ENCODE peak calls at places on chromosomes 7 and 10, in eight cellular contexts. Z, J, G, E, X, S, W and C are unnamed samples.

GRCh38 chr7:93883078-93883916 is 7.3 kb downstream of the TFPI2 start:
- DNase-seq in J (peak; percentile 59), Z (no peak), S (no peak), E (no peak), G (no peak), W (no peak), X (peak; percentile 62), C (no peak)

GRCh38 chr7:27164381-27165088 is 802 bp downstream of the HOXA9 start:
- DNase-seq in G (no peak), E (no peak), X (no peak), Z (peak; percentile 68), S (peak; percentile 82), J (no peak), W (peak; percentile 72), C (no peak)

GRCh38 chr10:3107426-3107961 is 40.1 kb downstream of the PFKP start:
- DNase-seq in W (no peak), X (peak; percentile 90), Z (no peak), G (no peak), S (peak; percentile 95), J (peak; percentile 95), E (no peak), C (no peak)

GRCh38 chr10:78838141-78838540 is 230.6 kb upstream of the ZMIZ1 start:
- DNase-seq in X (no peak), W (no peak), J (no peak), E (no peak), Z (no peak), S (no peak), G (no peak), C (no peak)

GRCh38 chr10:103273026-103273425 is 3.9 kb upstream of the INA start:
- DNase-seq in W (no peak), S (peak; percentile 58), E (no peak), G (no peak), Z (peak; percentile 15), X (peak; percentile 83), J (peak; percentile 94), C (no peak)

GRCh38 chr7:105779856-105780815 is 96.3 kb downstream of the ATXN7L1 start:
- DNase-seq in G (no peak), Z (no peak), S (no peak), E (no peak), X (no peak), J (no peak), W (no peak), C (no peak)

GRCh38 chr7:1742555-1743303 is 72.7 kb downstream of the ELFN1 start:
- DNase-seq in Z (peak; percentile 54), S (no peak), E (peak; percentile 13), W (no peak), G (no peak), J (peak; percentile 43), X (peak; percentile 45), C (no peak)

GRCh38 chr10:23110722-23111660 is 15.6 kb downstream of the MSRB2 start:
- DNase-seq in Z (peak; percentile 54), J (no peak), W (no peak), S (no peak), E (no peak), G (no peak), X (no peak), C (no peak)

GRCh38 chr10:23702977-23703414 is 264.1 kb downstream of the OTUD1 start:
- DNase-seq in J (peak; percentile 61), G (no peak), X (peak; percentile 77), Z (peak; percentile 57), E (peak; percentile 9), W (peak; percentile 96), S (no peak), C (peak; percentile 33)

GRCh38 chr7:129741743-129742213 is 130.3 kb downstream of the NRF1 start:
- DNase-seq in S (no peak), W (peak; percentile 47), E (no peak), G (no peak), J (no peak), X (no peak), Z (peak; percentile 33), C (peak; percentile 32)

GRCh38 chr7:156222611-156223010 is 410.3 kb upstream of the SHH start:
- DNase-seq in J (no peak), X (no peak), G (no peak), W (no peak), S (no peak), Z (no peak), E (no peak), C (no peak)

GRCh38 chr10:112793197-112793921 is 156.7 kb upstream of the TCF7L2 start:
- DNase-seq in W (no peak), S (no peak), E (no peak), X (peak; percentile 26), Z (no peak), G (no peak), J (peak; percentile 48), C (no peak)

GRCh38 chr10:132421377-132422168 is 24.6 kb downstream of the PWWP2B start:
- DNase-seq in X (peak; percentile 50), J (peak; percentile 58), W (no peak), S (peak; percentile 88), Z (peak; percentile 62), G (no peak), E (peak; percentile 61), C (peak; percentile 68)

GRCh38 chr7:1897076-1897860 is 227.2 kb downstream of the ELFN1 start:
- DNase-seq in E (no peak), S (peak; percentile 42), W (no peak), X (no peak), J (no peak), G (no peak), Z (peak; percentile 12), C (no peak)

GRCh38 chr10:6748029-6748428 is 168.0 kb upstream of the PRKCQ start:
- DNase-seq in S (no peak), G (no peak), Z (no peak), J (no peak), E (no peak), X (no peak), W (no peak), C (no peak)